ENCODE peak calls at places on chromosomes 11 and 22, in seven cellular contexts. H, Q, C, X, Z, T and W are unnamed samples.

GRCh38 chr11:93908689-93909088 is 58.3 kb upstream of the VSTM5 start:
- DNase-seq in H (no peak), Q (no peak), C (no peak), X (peak; percentile 86), Z (peak; percentile 93), T (no peak), W (peak; percentile 40)

GRCh38 chr11:122241561-122241960 is 125.5 kb upstream of the BLID start:
- DNase-seq in H (no peak), Q (no peak), C (no peak), X (no peak), Z (no peak), T (no peak), W (no peak)

GRCh38 chr22:40714514-40714966 is 35.3 kb downstream of the MCHR1 start:
- DNase-seq in H (no peak), Q (no peak), C (no peak), X (peak; percentile 53), Z (peak; percentile 60), T (no peak), W (no peak)

GRCh38 chr22:17952273-17952801 is 72.0 kb downstream of the MICAL3 start:
- DNase-seq in H (no peak), Q (no peak), C (no peak), X (no peak), Z (peak; percentile 7), T (no peak), W (no peak)

GRCh38 chr11:107908211-107908610 is 20.0 kb upstream of the RAB39A start:
- DNase-seq in H (no peak), Q (no peak), C (no peak), X (no peak), Z (no peak), T (no peak), W (no peak)

GRCh38 chr22:18060646-18061620 is 16.9 kb upstream of the PEX26 start:
- DNase-seq in H (no peak), Q (no peak), C (no peak), X (peak; percentile 88), Z (peak; percentile 65), T (no peak), W (peak; percentile 49)

GRCh38 chr22:46867106-46867505 is 104.7 kb downstream of the TBC1D22A start:
- DNase-seq in H (no peak), Q (no peak), C (no peak), X (peak; percentile 53), Z (no peak), T (no peak), W (no peak)

GRCh38 chr11:109237636-109238035 is 184.4 kb upstream of the C11orf87 start:
- DNase-seq in H (no peak), Q (no peak), C (no peak), X (no peak), Z (no peak), T (no peak), W (no peak)

GRCh38 chr22:49565516-49565855 is 262.2 kb downstream of the BRD1 start:
- DNase-seq in H (no peak), Q (no peak), C (no peak), X (no peak), Z (no peak), T (no peak), W (no peak)

GRCh38 chr11:119780264-119780953 is 51.4 kb upstream of the NECTIN1 start:
- DNase-seq in H (no peak), Q (no peak), C (no peak), X (no peak), Z (no peak), T (no peak), W (peak; percentile 12)

GRCh38 chr11:27735281-27735680 is 35.0 kb upstream of the BDNF start:
- DNase-seq in H (no peak), Q (no peak), C (no peak), X (no peak), Z (no peak), T (no peak), W (no peak)

GRCh38 chr22:20844055-20845037 is 14.3 kb downstream of the PI4KA start:
- DNase-seq in H (no peak), Q (no peak), C (no peak), X (no peak), Z (no peak), T (no peak), W (no peak)

GRCh38 chr11:69531071-69531716 is 49.7 kb downstream of the LINC01488 start:
- DNase-seq in H (no peak), Q (no peak), C (no peak), X (no peak), Z (no peak), T (no peak), W (no peak)

GRCh38 chr22:19430890-19431541 is 517 bp downstream of the HIRA start:
- DNase-seq in H (no peak), Q (no peak), C (no peak), X (peak; percentile 62), Z (peak; percentile 7), T (peak; percentile 30), W (peak; percentile 33)

GRCh38 chr11:44015624-44016007 is 32.2 kb upstream of the ACCSL start:
- DNase-seq in H (no peak), Q (no peak), C (no peak), X (no peak), Z (no peak), T (no peak), W (no peak)

GRCh38 chr11:122656631-122657101 is 1.1 kb downstream of the UBASH3B start:
- DNase-seq in H (no peak), Q (no peak), C (no peak), X (peak; percentile 49), Z (peak; percentile 52), T (peak; percentile 34), W (no peak)

GRCh38 chr11:72301486-72301885 is 57.5 kb upstream of the PHOX2A start:
- DNase-seq in H (no peak), Q (no peak), C (no peak), X (no peak), Z (no peak), T (no peak), W (no peak)

GRCh38 chr11:63020671-63021255 is 5.1 kb upstream of the SLC22A8 start:
- DNase-seq in H (no peak), Q (no peak), C (no peak), X (no peak), Z (peak; percentile 12), T (no peak), W (peak; percentile 45)

GRCh38 chr11:35288817-35289541 is 130.4 kb downstream of the SLC1A2 start:
- DNase-seq in H (no peak), Q (no peak), C (no peak), X (peak; percentile 84), Z (peak; percentile 45), T (no peak), W (peak; percentile 25)

GRCh38 chr11:2314525-2315394 is 12.9 kb downstream of the TSPAN32 start:
- DNase-seq in H (peak; percentile 45), Q (peak; percentile 90), C (peak; percentile 86), X (peak; percentile 71), Z (no peak), T (no peak), W (no peak)

GRCh38 chr22:19070397-19071169 is 51.6 kb downstream of the DGCR2 start:
- DNase-seq in H (no peak), Q (peak; percentile 56), C (no peak), X (no peak), Z (no peak), T (no peak), W (no peak)

GRCh38 chr22:37898441-37899181 is 7.5 kb upstream of the MICALL1 start:
- DNase-seq in H (no peak), Q (no peak), C (no peak), X (no peak), Z (no peak), T (no peak), W (peak; percentile 76)

GRCh38 chr11:122797651-122798050 is 40.6 kb upstream of the CRTAM start:
- DNase-seq in H (no peak), Q (no peak), C (no peak), X (peak; percentile 25), Z (no peak), T (no peak), W (no peak)

GRCh38 chr11:44047931-44048431 is at the start of gene ACCSL:
- DNase-seq in H (no peak), Q (peak; percentile 61), C (no peak), X (peak; percentile 50), Z (no peak), T (no peak), W (no peak)

GRCh38 chr11:108253176-108253575 is 30.3 kb downstream of the ATM start:
- DNase-seq in H (no peak), Q (no peak), C (no peak), X (peak; percentile 32), Z (peak; percentile 61), T (no peak), W (no peak)

GRCh38 chr11:46112961-46113617 is 8.2 kb downstream of the PHF21A start:
- DNase-seq in H (no peak), Q (no peak), C (no peak), X (peak; percentile 85), Z (peak; percentile 60), T (peak; percentile 46), W (peak; percentile 48)

GRCh38 chr22:20143883-20144665 is 6.8 kb downstream of the CCDC188 start:
- DNase-seq in H (no peak), Q (no peak), C (no peak), X (no peak), Z (no peak), T (no peak), W (no peak)

GRCh38 chr11:27319065-27319464 is 44.0 kb downstream of the CCDC34 start:
- DNase-seq in H (no peak), Q (no peak), C (no peak), X (peak; percentile 86), Z (peak; percentile 50), T (no peak), W (no peak)

GRCh38 chr11:1111545-1112212 is 37.0 kb downstream of the MUC2 start:
- DNase-seq in H (no peak), Q (no peak), C (no peak), X (no peak), Z (no peak), T (no peak), W (no peak)

GRCh38 chr11:116101737-116102275 is 597.6 kb upstream of the CADM1 start:
- DNase-seq in H (no peak), Q (no peak), C (no peak), X (no peak), Z (no peak), T (no peak), W (no peak)